ENCODE peak calls at places on chromosomes 16 and 17, in five cellular contexts. W is cardiac muscle cell; I is NT2/D1; V is naive thymus-derived CD4-positive, alpha-beta T cell; A is small intestine. M is an unnamed sample.

GRCh38 chr17:31487648-31488263 is 96.3 kb downstream of the RAB11FIP4 start:
- DNase-seq in W (peak), I (peak), V (peak), A (peak), M (peak)

GRCh38 chr17:77810536-77810935 is 148.0 kb upstream of the TNRC6C start:
- DNase-seq in W (peak), I (peak), V (no peak), A (no peak), M (no peak)

GRCh38 chr17:42346473-42346872 is 41.8 kb downstream of the STAT3 start:
- DNase-seq in W (no peak), I (no peak), V (no peak), A (no peak), M (no peak)

GRCh38 chr16:63787014-63787413 is 1334.8 kb downstream of the CDH11 start:
- DNase-seq in W (no peak), I (peak), V (no peak), A (no peak), M (no peak)

GRCh38 chr17:49739662-49740271 is 24.2 kb downstream of the FAM117A start:
- DNase-seq in W (peak), I (no peak), V (peak), A (peak), M (peak)

GRCh38 chr17:76986318-76986717 is 118.1 kb downstream of the MGAT5B start:
- DNase-seq in W (peak), I (no peak), V (no peak), A (no peak), M (no peak)

GRCh38 chr16:72983241-72983640 is 64.7 kb downstream of the ZFHX3 start:
- DNase-seq in W (no peak), I (no peak), V (no peak), A (no peak), M (no peak)

GRCh38 chr17:62965149-62965648 is 836 bp upstream of the TANC2 start:
- DNase-seq in W (no peak), I (no peak), V (no peak), A (no peak), M (peak)

GRCh38 chr17:42116705-42117396 is 4.3 kb downstream of the KAT2A start:
- DNase-seq in W (peak), I (peak), V (peak), A (peak), M (peak)

GRCh38 chr17:12523244-12523643 is 142.4 kb upstream of the MYOCD start:
- DNase-seq in W (no peak), I (no peak), V (no peak), A (no peak), M (no peak)

GRCh38 chr17:60153606-60154355 is 4.0 kb downstream of the CA4 start:
- DNase-seq in W (peak), I (no peak), V (no peak), A (no peak), M (no peak)

GRCh38 chr16:30351586-30352419 is 3.3 kb downstream of the CD2BP2 start:
- DNase-seq in W (peak), I (no peak), V (no peak), A (no peak), M (no peak)

GRCh38 chr16:69187891-69188451 is 1.0 kb downstream of the SNTB2 start:
- DNase-seq in W (peak), I (peak), V (peak), A (peak), M (no peak)

GRCh38 chr17:9729034-9729650 is 62.2 kb downstream of the DHRS7C start:
- DNase-seq in W (peak), I (peak), V (no peak), A (peak), M (peak)

DNA sequence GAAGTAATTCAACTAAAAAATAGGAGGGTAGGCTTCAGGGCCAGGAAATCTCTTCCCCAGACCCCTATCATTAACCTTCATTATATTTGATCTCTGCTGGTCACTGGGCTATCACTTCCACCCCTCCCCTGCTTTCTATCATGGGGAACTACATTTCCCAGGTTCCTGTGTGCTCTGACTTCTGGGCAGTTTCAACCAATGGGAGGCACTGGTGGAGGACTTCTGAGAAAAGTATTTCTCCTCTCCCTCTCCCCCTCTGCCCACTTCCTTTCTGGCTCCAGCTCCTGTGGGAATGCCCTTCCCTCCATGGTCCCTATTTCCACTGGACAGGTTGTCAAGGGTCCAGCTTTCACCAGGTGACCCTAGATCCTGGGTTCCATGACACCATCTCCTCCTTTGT is 364.4 kb downstream of the C16orf95 start:
- DNase-seq in W (no peak), I (no peak), V (no peak), A (no peak), M (no peak)
- H3K4me3 ChIP-seq in W (no peak), I (no peak), V (no peak), A (no peak), M (no peak)

DNA sequence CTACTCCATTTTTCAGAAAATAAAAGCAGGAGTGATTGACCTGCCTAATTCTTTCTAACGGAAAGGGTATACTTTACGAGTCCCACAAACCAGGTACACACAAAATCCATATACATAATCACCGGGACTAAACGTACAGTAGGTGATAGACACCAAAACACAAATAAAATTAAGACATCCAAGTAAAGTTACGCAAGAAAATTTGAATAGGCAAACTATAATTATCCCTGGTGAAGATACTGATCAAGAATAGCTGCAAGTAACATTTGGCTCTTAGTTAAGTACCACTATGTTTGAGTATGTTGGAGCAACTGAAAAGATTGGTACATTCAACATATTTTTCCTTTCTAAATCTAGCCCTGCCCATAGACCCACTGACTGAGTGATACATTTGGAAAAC is 1.7 kb downstream of the HELZ start:
- DNase-seq in W (no peak), I (no peak), V (no peak), A (no peak), M (no peak)
- H3K4me3 ChIP-seq in W (peak), I (no peak), V (peak), A (no peak), M (no peak)

GRCh38 chr17:79947351-79948031 is 88.2 kb downstream of the TBC1D16 start:
- DNase-seq in W (peak), I (no peak), V (no peak), A (no peak), M (no peak)

GRCh38 chr17:79944821-79945391 is 90.8 kb downstream of the TBC1D16 start:
- DNase-seq in W (no peak), I (no peak), V (no peak), A (no peak), M (no peak)

GRCh38 chr17:79945591-79946255 is 89.9 kb downstream of the TBC1D16 start:
- DNase-seq in W (no peak), I (no peak), V (no peak), A (no peak), M (no peak)

GRCh38 chr17:79948406-79948917 is 87.2 kb downstream of the TBC1D16 start:
- DNase-seq in W (no peak), I (no peak), V (no peak), A (no peak), M (no peak)

DNA sequence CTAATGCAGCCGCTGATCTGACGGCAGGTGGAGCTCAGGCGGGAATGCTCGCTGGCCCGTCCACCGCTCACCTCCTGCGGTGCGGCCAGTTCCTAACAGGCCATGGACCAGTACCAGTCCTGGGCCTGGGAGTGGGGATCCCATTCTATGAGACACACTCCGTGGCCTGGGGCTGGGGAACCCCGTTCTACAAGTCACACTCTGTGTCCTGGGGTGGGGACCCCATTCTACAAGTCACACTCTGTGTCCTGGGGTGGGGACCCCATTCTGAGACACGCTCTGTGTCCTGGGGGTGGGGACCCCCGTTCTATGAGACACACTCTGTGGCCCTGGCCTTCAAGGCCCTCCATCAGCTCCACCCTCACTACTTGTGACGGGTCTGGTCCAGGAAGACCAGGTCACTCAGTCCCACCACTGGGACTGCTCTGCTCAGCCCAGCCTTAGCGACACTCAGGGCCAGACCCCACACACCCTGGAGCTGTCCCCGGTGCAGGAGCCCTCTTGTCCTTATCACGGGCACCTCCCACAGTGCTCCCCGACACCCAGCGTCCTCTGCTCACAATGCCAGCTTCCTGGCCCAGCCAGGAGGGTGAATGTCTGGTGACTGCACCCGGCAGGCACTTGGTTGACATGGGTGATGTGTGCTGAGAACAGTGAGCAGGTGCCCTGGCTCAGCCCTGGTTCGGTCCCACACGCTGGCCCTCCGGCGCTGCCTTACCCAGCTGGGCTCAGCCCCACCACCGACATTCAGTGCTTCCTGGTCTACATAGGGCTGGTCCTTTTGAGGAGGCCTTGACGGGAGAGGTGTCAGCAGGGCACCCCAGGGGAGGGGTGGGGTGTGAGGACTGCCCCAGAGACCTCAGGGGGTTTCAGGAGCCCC is 89.1 kb downstream of the TBC1D16 start:
- DNase-seq in W (no peak), I (no peak), V (no peak), A (no peak), M (no peak)
- H3K4me3 ChIP-seq in W (no peak), I (no peak), V (no peak), A (no peak), M (no peak)

GRCh38 chr17:58327363-58328194 is 1.0 kb downstream of the TSPOAP1 start:
- DNase-seq in W (peak), I (no peak), V (no peak), A (no peak), M (no peak)
- H3K4me3 ChIP-seq in W (no peak), I (no peak), V (peak), A (no peak), M (peak)

DNA sequence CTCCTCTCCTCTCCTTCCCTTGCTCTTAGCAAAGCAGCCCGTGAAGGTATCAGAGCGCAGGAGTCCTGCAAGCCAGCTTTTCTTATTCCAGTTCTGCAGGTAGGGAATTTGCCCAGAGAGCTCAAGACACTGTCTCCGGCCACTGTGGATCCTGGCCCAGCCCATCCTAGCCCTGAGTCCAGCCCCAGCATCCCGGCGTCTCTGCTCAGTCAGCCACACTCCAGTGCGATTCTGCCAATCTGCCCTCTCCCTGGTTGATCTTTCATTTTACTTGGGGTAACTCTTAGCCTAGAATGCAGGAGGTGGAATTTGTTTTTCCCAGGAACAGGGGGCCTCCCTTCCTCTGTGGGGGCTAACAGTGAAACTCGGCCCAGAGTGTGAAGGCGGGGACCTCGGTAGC is 176.9 kb upstream of the GSE1 start:
- DNase-seq in W (peak), I (no peak), V (no peak), A (peak), M (no peak)
- H3K4me3 ChIP-seq in W (no peak), I (no peak), V (no peak), A (no peak), M (no peak)

GRCh38 chr16:4322121-4323035 is 6.5 kb downstream of the GLIS2 start:
- DNase-seq in W (no peak), I (no peak), V (no peak), A (no peak), M (no peak)

GRCh38 chr16:4324871-4325740 is 9.2 kb downstream of the GLIS2 start:
- DNase-seq in W (no peak), I (no peak), V (no peak), A (no peak), M (no peak)

GRCh38 chr16:4324479-4324868 is 8.6 kb downstream of the GLIS2 start:
- DNase-seq in W (no peak), I (no peak), V (no peak), A (no peak), M (no peak)

GRCh38 chr16:4323071-4323844 is 7.4 kb downstream of the GLIS2 start:
- DNase-seq in W (no peak), I (no peak), V (no peak), A (no peak), M (no peak)

DNA sequence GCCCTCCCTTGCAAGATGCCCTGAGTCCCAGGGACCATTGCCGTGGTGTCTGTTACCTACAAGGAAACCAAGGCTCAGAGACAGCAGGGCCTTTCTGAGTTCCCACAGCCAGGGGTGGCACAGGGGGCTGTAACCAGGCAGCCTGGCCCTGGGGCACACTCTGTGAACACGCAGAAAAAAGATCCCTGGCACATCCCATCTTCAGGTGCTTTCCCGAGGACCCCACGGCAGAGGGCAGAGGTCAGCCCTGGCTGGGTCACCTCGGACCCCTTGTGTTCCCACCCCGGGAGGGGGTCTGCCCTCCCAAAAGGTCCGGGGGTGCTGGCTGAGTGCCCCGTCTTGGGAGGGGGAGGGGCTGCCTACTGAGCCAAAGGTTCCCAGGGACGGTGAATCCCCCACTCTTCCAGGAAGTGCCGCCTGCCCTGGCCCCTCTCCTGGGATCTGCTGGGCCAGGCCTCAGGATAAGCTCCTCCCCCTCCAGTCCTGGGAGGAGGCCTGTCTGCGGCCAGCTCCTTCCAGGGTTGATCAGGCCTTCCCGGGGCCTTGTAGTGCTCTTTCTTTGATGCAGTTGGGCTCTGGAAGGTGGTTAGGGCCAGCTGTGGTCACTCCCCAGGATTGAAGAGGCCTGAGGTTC is 8.1 kb downstream of the GLIS2 start:
- DNase-seq in W (peak), I (no peak), V (no peak), A (no peak), M (no peak)
- H3K4me3 ChIP-seq in W (no peak), I (no peak), V (no peak), A (no peak), M (no peak)

DNA sequence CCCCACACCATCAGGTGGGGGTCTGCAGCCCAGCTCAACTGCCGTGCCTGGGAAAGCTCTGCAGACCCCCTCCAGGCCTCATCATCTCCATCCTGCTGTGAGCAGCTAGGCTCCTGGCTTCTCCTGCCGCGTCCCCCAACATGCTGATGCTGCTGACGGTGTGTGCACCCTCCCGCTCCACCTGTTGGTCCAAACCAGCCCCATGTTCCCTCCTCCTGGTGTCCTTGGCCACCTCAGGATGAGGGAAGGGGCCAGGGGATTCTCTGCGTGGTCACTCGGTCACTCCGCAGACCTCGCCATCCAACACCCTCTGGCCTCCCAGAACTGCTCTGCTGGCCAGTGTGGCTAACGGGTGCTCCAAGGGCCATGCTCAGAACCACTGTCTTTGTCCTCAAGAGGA is 368.6 kb downstream of the FOXL1 start:
- DNase-seq in W (no peak), I (no peak), V (no peak), A (no peak), M (no peak)
- H3K4me3 ChIP-seq in W (no peak), I (no peak), V (no peak), A (no peak), M (no peak)

DNA sequence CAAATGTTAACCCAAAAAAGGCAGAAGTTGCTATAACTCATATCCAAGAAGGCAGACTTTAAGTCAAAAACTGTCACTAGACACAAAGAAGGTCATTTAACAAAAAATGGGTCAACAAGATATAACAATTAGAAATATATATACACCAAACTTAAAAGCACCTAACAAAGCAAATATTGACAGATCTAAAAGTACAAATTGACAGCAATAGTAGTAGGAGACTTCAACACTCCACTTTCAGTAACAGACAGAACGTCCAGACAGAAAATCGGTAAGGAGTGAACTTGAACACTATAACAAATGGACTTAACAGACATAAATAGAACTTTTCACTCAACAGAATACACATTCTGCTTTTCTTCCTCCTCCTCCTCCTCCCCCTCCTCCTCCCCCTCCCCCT is 40.9 kb upstream of the MYLK3 start:
- DNase-seq in W (no peak), I (no peak), V (no peak), A (no peak), M (no peak)
- H3K4me3 ChIP-seq in W (no peak), I (no peak), V (no peak), A (no peak), M (no peak)

DNA sequence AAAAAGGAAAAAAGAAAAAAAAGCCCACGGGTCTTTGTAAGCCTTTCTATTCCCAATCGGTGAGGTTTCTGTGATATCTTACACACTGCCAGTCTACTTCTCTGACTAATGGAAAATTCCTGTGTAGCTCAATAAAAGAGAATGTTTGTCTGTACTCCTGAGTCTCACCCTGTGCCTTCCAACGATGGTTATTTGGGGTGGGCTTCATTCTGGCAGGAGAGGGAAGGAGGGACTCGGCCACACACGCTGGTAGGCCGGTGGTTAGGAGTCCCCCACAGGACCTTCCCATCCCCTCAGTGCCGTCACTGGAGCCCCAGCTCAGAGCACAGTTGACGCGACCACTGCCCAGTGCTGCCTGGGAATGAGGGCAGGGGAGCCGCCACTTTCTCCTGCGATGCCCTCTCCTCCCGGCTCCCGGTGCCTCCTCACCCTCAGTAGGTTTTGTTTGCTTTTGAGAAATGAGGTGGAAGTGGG is 68.0 kb downstream of the AMFR start:
- DNase-seq in W (peak), I (no peak), V (no peak), A (peak), M (no peak)
- H3K4me3 ChIP-seq in W (no peak), I (no peak), V (no peak), A (no peak), M (peak)

GRCh38 chr17:2613089-2613808 is 19.8 kb downstream of the PAFAH1B1 start:
- DNase-seq in W (no peak), I (no peak), V (no peak), A (no peak), M (no peak)

GRCh38 chr17:2612630-2613029 is 19.2 kb downstream of the PAFAH1B1 start:
- DNase-seq in W (no peak), I (no peak), V (no peak), A (no peak), M (no peak)

GRCh38 chr17:2610640-2611175 is 17.3 kb downstream of the PAFAH1B1 start:
- DNase-seq in W (no peak), I (no peak), V (no peak), A (no peak), M (no peak)

GRCh38 chr17:2610195-2610594 is 16.7 kb downstream of the PAFAH1B1 start:
- DNase-seq in W (no peak), I (no peak), V (no peak), A (no peak), M (no peak)

GRCh38 chr17:2611627-2612026 is 18.2 kb downstream of the PAFAH1B1 start:
- DNase-seq in W (no peak), I (no peak), V (no peak), A (no peak), M (no peak)
- H3K4me3 ChIP-seq in W (no peak), I (no peak), V (no peak), A (no peak), M (no peak)